ENCODE peak calls at places on chromosomes 16 and 17, in six cellular contexts. M is lower leg skin, R is activated gamma-delta T cell treated with Interleukin-2 at 50 U/mL for 16 hours, P is AG04450, H is NCI-H526 treated with DMSO at 0.1 percent for 48 hours, Q is hypothalamus. B is an unnamed sample.

GRCh38 chr17:2481760-2482159 is 29.9 kb downstream of the METTL16 start:
- DNase-seq in M (no peak), R (no peak), P (no peak), H (no peak), Q (no peak), B (no peak)

GRCh38 chr16:24681793-24682192 is 47.7 kb upstream of the TNRC6A start:
- DNase-seq in M (no peak), R (no peak), P (no peak), H (no peak), Q (no peak), B (no peak)

GRCh38 chr17:79945591-79946255 is 89.9 kb downstream of the TBC1D16 start:
- DNase-seq in M (peak), R (no peak), P (no peak), H (no peak), Q (no peak), B (no peak)

GRCh38 chr17:64331366-64331765 is 59.3 kb downstream of the PECAM1 start:
- DNase-seq in M (no peak), R (no peak), P (no peak), H (no peak), Q (no peak), B (no peak)

GRCh38 chr17:47725446-47726109 is 7.5 kb upstream of the TBX21 start:
- DNase-seq in M (no peak), R (no peak), P (no peak), H (no peak), Q (no peak), B (no peak)

GRCh38 chr17:59525668-59526067 is 39.7 kb upstream of the DHX40 start:
- DNase-seq in M (no peak), R (no peak), P (no peak), H (no peak), Q (no peak), B (no peak)

GRCh38 chr16:82384017-82384416 is 214.0 kb upstream of the MPHOSPH6 start:
- DNase-seq in M (no peak), R (no peak), P (no peak), H (no peak), Q (no peak), B (no peak)

GRCh38 chr16:46894011-46894672 is 10.0 kb downstream of the GPT2 start:
- DNase-seq in M (no peak), R (no peak), P (no peak), H (no peak), Q (peak), B (no peak)

GRCh38 chr16:64440421-64440831 is 681.4 kb downstream of the CDH11 start:
- DNase-seq in M (no peak), R (no peak), P (peak), H (no peak), Q (no peak), B (no peak)

GRCh38 chr17:44187131-44187899 is 543 bp downstream of the TMUB2 start:
- DNase-seq in M (peak), R (no peak), P (no peak), H (no peak), Q (no peak), B (no peak)

GRCh38 chr16:50531359-50531758 is 16.8 kb upstream of the NKD1 start:
- DNase-seq in M (peak), R (no peak), P (no peak), H (no peak), Q (no peak), B (no peak)

GRCh38 chr16:79600636-79601091 is at the start of gene MAF:
- DNase-seq in M (peak), R (peak), P (peak), H (peak), Q (peak), B (peak)

GRCh38 chr17:80457236-80457856 is 19.1 kb downstream of the NPTX1 start:
- DNase-seq in M (no peak), R (no peak), P (no peak), H (no peak), Q (no peak), B (no peak)

GRCh38 chr16:75206749-75207451 is at the start of gene CTRB2:
- DNase-seq in M (no peak), R (no peak), P (no peak), H (no peak), Q (no peak), B (no peak)

GRCh38 chr17:57945999-57946797 is 9.0 kb downstream of the CUEDC1 start:
- DNase-seq in M (no peak), R (no peak), P (no peak), H (peak), Q (no peak), B (no peak)

GRCh38 chr17:80984749-80985148 is 6.9 kb upstream of the CHMP6 start:
- DNase-seq in M (no peak), R (no peak), P (peak), H (no peak), Q (no peak), B (no peak)

GRCh38 chr17:15493031-15493750 is 25.8 kb upstream of the CDRT4 start:
- DNase-seq in M (no peak), R (no peak), P (no peak), H (no peak), Q (no peak), B (no peak)

GRCh38 chr16:84844049-84844350 is 24.2 kb downstream of the CRISPLD2 start:
- DNase-seq in M (no peak), R (no peak), P (no peak), H (no peak), Q (no peak), B (no peak)

GRCh38 chr16:88737298-88738166 is 31.2 kb downstream of the CTU2 start:
- DNase-seq in M (no peak), R (peak), P (peak), H (no peak), Q (peak), B (peak)

GRCh38 chr17:45253879-45254278 is 8.0 kb downstream of the SPATA32 start:
- DNase-seq in M (no peak), R (no peak), P (no peak), H (no peak), Q (no peak), B (no peak)

GRCh38 chr17:57868007-57868774 is 18.3 kb upstream of the MRPS23 start:
- DNase-seq in M (peak), R (peak), P (peak), H (no peak), Q (peak), B (peak)

GRCh38 chr17:50062323-50063243 is 6.7 kb downstream of the ITGA3 start:
- DNase-seq in M (peak), R (no peak), P (no peak), H (no peak), Q (no peak), B (peak)

GRCh38 chr17:5825717-5826330 is 241.5 kb upstream of the NLRP1 start:
- DNase-seq in M (no peak), R (no peak), P (peak), H (no peak), Q (no peak), B (no peak)

GRCh38 chr17:4645642-4646041 is 4.2 kb upstream of the ALOX15 start:
- DNase-seq in M (peak), R (no peak), P (no peak), H (no peak), Q (no peak), B (no peak)

GRCh38 chr16:71895679-71896385 is 501 bp downstream of the IST1 start:
- DNase-seq in M (peak), R (peak), P (no peak), H (no peak), Q (peak), B (peak)

GRCh38 chr17:42674755-42675347 is 1.9 kb downstream of the PLEKHH3 start:
- DNase-seq in M (no peak), R (no peak), P (no peak), H (peak), Q (no peak), B (no peak)

B was measured in lung.